ENCODE peak calls at places on chromosomes 13 and 19, in four cellular contexts. One of them, this sample, is unnamed.

GRCh38 chr19:17749912-17750317 is 1.4 kb upstream of the FCHO1 start:
- DNase-seq in Daoy: no peak
- DNase-seq in hippocampal formation: no peak
- DNase-seq in amniotic stem cell: no peak
- DNase-seq in this sample: no peak

GRCh38 chr13:39317284-39317683 is 279.0 kb downstream of the NHLRC3 start:
- DNase-seq in Daoy: peak
- DNase-seq in hippocampal formation: no peak
- DNase-seq in amniotic stem cell: no peak
- DNase-seq in this sample: no peak

GRCh38 chr19:41529484-41530183 is 46.3 kb upstream of the CEACAM21 start:
- DNase-seq in Daoy: no peak
- DNase-seq in hippocampal formation: no peak
- DNase-seq in amniotic stem cell: no peak
- DNase-seq in this sample: no peak

GRCh38 chr19:39997595-39998216 is 846 bp downstream of the ZNF546 start:
- DNase-seq in Daoy: no peak
- DNase-seq in hippocampal formation: no peak
- DNase-seq in amniotic stem cell: no peak
- DNase-seq in this sample: no peak

GRCh38 chr13:30466358-30466714 is 600 bp upstream of the HMGB1 start:
- DNase-seq in Daoy: peak
- DNase-seq in hippocampal formation: no peak
- DNase-seq in amniotic stem cell: no peak
- DNase-seq in this sample: no peak

GRCh38 chr19:50817941-50818858 is 5.4 kb downstream of the KLK1 start:
- DNase-seq in Daoy: peak
- DNase-seq in hippocampal formation: no peak
- DNase-seq in amniotic stem cell: no peak
- DNase-seq in this sample: no peak

GRCh38 chr13:80454245-80454644 is 113.3 kb upstream of the SPRY2 start:
- DNase-seq in Daoy: no peak
- DNase-seq in hippocampal formation: no peak
- DNase-seq in amniotic stem cell: no peak
- DNase-seq in this sample: no peak

GRCh38 chr13:39612023-39612637 is 9.1 kb upstream of the LHFPL6 start:
- DNase-seq in Daoy: peak
- DNase-seq in hippocampal formation: peak
- DNase-seq in amniotic stem cell: peak
- DNase-seq in this sample: no peak

GRCh38 chr19:29927944-29928669 is 13.9 kb upstream of the URI1 start:
- DNase-seq in Daoy: no peak
- DNase-seq in hippocampal formation: peak
- DNase-seq in amniotic stem cell: no peak
- DNase-seq in this sample: no peak

GRCh38 chr13:114041493-114041892 is 67.6 kb upstream of the C13orf46 start:
- DNase-seq in Daoy: no peak
- DNase-seq in hippocampal formation: no peak
- DNase-seq in amniotic stem cell: no peak
- DNase-seq in this sample: no peak

GRCh38 chr13:111491021-111491420 is 170.6 kb downstream of the TEX29 start:
- DNase-seq in Daoy: no peak
- DNase-seq in hippocampal formation: no peak
- DNase-seq in amniotic stem cell: no peak
- DNase-seq in this sample: no peak

GRCh38 chr19:44722131-44723121 is 23.5 kb downstream of the CEACAM16 start:
- DNase-seq in Daoy: no peak
- DNase-seq in hippocampal formation: no peak
- DNase-seq in amniotic stem cell: no peak
- DNase-seq in this sample: no peak

GRCh38 chr13:30671271-30671815 is 53.6 kb downstream of the USPL1 start:
- DNase-seq in Daoy: no peak
- DNase-seq in hippocampal formation: no peak
- DNase-seq in amniotic stem cell: no peak
- DNase-seq in this sample: no peak

GRCh38 chr19:18338471-18339001 is 1.9 kb upstream of the PGPEP1 start:
- DNase-seq in Daoy: no peak
- DNase-seq in hippocampal formation: no peak
- DNase-seq in amniotic stem cell: no peak
- DNase-seq in this sample: no peak

GRCh38 chr13:76647550-76647949 is 238.7 kb downstream of the KCTD12 start:
- DNase-seq in Daoy: no peak
- DNase-seq in hippocampal formation: no peak
- DNase-seq in amniotic stem cell: peak
- DNase-seq in this sample: no peak

GRCh38 chr13:39604736-39605135 is 1.7 kb upstream of the LHFPL6 start:
- DNase-seq in Daoy: no peak
- DNase-seq in hippocampal formation: no peak
- DNase-seq in amniotic stem cell: no peak
- DNase-seq in this sample: no peak

GRCh38 chr13:113796211-113796875 is 37.3 kb downstream of the TMEM255B start:
- DNase-seq in Daoy: no peak
- DNase-seq in hippocampal formation: no peak
- DNase-seq in amniotic stem cell: no peak
- DNase-seq in this sample: no peak

GRCh38 chr19:18751571-18751970 is 39.5 kb downstream of the COMP start:
- DNase-seq in Daoy: no peak
- DNase-seq in hippocampal formation: no peak
- DNase-seq in amniotic stem cell: no peak
- DNase-seq in this sample: no peak